ENCODE peak calls at places on chromosome 2, in four cellular contexts. V is CD8-positive, alpha-beta memory T cell; J is naive thymus-derived CD4-positive, alpha-beta T cell; W is stomach. P is an unnamed sample. For H3K4me1, the result is how much of the 10 kb centered on the place peaks cover.

GRCh38 chr2:53867773-53868172 is 8.0 kb upstream of the GPR75 start:
- DNase-seq in V (no peak), J (no peak), W (no peak), P (no peak)

GRCh38 chr2:6309415-6310185 is 556.1 kb downstream of the CMPK2 start:
- DNase-seq in V (no peak), J (no peak), W (no peak), P (no peak)

GRCh38 chr2:231648579-231649174 is 56.0 kb downstream of the TEX44 start:
- DNase-seq in V (peak), J (peak), W (peak), P (peak)

GRCh38 chr2:64524604-64525322 is 635 bp downstream of the AFTPH start:
- DNase-seq in V (no peak), J (no peak), W (peak), P (peak)

GRCh38 chr2:172429351-172429968 is 2.1 kb downstream of the ITGA6 start:
- DNase-seq in V (no peak), J (peak), W (no peak), P (no peak)

GRCh38 chr2:181114021-181114420 is 133.6 kb downstream of the UBE2E3 start:
- DNase-seq in V (no peak), J (no peak), W (no peak), P (no peak)

GRCh38 chr2:232444409-232445148 is 11.4 kb upstream of the ALPI start:
- DNase-seq in V (peak), J (peak), W (peak), P (peak)

GRCh38 chr2:109692013-109692738 is 78.0 kb downstream of the SOWAHC start:
- DNase-seq in V (no peak), J (no peak), W (no peak), P (no peak)

GRCh38 chr2:236774171-236774570 is 204.5 kb downstream of the ACKR3 start:
- DNase-seq in V (no peak), J (no peak), W (no peak), P (no peak)

GRCh38 chr2:227612546-227613271 is 1.9 kb downstream of the SCYGR3 start:
- DNase-seq in V (no peak), J (no peak), W (no peak), P (no peak)

GRCh38 chr2:148642112-148642744 is 2.3 kb upstream of the EPC2 start:
- DNase-seq in V (no peak), J (no peak), W (no peak), P (no peak)

GRCh38 chr2:210171309-210172218 is at the start of gene KANSL1L:
- DNase-seq in V (peak), J (peak), W (peak), P (peak)

GRCh38 chr2:14647714-14648113 is 15.2 kb downstream of the LRATD1 start:
- DNase-seq in V (no peak), J (no peak), W (no peak), P (no peak)

GRCh38 chr2:85892216-85892944 is 3.6 kb upstream of the ST3GAL5 start:
- DNase-seq in V (no peak), J (no peak), W (no peak), P (no peak)

GRCh38 chr2:9347411-9347853 is 75.9 kb downstream of the ITGB1BP1 start:
- DNase-seq in V (no peak), J (no peak), W (peak), P (no peak)

GRCh38 chr2:166365803-166366420 is 9.8 kb downstream of the SCN9A start:
- DNase-seq in V (no peak), J (no peak), W (no peak), P (no peak)

GRCh38 chr2:46096272-46096671 is 200.9 kb upstream of the EPAS1 start:
- DNase-seq in V (no peak), J (no peak), W (no peak), P (no peak)

GRCh38 chr2:74576151-74576755 is 21.7 kb downstream of the DOK1 start:
- DNase-seq in V (no peak), J (no peak), W (no peak), P (no peak)

GRCh38 chr2:191064590-191064989 is 50.6 kb upstream of the STAT1 start:
- DNase-seq in V (no peak), J (no peak), W (no peak), P (peak)

GRCh38 chr2:942775-943460 is 7.7 kb upstream of the SNTG2 start:
- DNase-seq in V (no peak), J (no peak), W (no peak), P (no peak)

GRCh38 chr2:32711219-32711618 is 83.4 kb downstream of the TTC27 start:
- DNase-seq in V (no peak), J (no peak), W (no peak), P (no peak)

GRCh38 chr2:238970553-238971081 is 122.7 kb downstream of the TWIST2 start:
- DNase-seq in V (peak), J (peak), W (peak), P (peak)

GRCh38 chr2:49459314-49459993 is 305.1 kb upstream of the FSHR start:
- DNase-seq in V (no peak), J (no peak), W (no peak), P (no peak)

GRCh38 chr2:177295479-177295878 is 31.0 kb upstream of the NFE2L2 start:
- DNase-seq in V (no peak), J (no peak), W (no peak), P (no peak)

DNA sequence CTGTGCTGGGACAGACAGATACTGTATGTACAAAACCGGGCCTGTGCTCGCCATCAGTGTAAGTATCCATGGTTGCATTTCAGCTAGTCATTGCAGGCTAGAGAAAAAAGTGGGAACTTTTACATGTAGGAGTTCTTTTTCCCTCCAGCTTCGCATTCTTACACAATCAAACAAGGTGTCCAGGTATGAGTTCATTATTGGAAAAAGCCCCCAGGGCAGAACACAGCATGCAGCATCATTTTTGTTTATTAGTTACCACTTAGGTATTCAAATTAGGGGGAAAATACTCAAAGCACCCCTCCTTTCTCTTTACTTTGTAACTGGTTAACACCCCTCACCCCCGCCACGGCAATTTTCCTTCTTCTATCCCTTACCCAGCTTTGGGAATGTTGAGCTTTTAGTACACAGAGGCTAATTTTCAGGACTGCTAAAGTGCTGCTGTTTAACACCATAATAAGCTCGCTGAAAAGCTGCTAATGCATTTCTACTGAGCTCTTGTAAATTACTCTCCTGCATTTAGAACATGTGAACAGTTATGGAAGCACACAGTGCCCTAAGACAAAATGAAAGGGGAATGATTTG is 13.6 kb downstream of the UPP2 start:
- DNase-seq in V (no peak), J (no peak), W (no peak), P (no peak)
- H3K4me1 ChIP-seq in V (under half), J (under half), W (under half), P (under half)

GRCh38 chr2:226030369-226031077 is 631.0 kb downstream of the NYAP2 start:
- DNase-seq in V (no peak), J (no peak), W (no peak), P (no peak)

GRCh38 chr2:226031078-226031937 is 631.8 kb downstream of the NYAP2 start:
- DNase-seq in V (no peak), J (peak), W (peak), P (no peak)

GRCh38 chr2:226031962-226032441 is 632.5 kb downstream of the NYAP2 start:
- DNase-seq in V (no peak), J (no peak), W (no peak), P (no peak)
- H3K4me3 ChIP-seq in V (no peak), J (no peak), W (no peak), P (no peak)

GRCh38 chr2:128493880-128494279 is 175.2 kb upstream of the HS6ST1 start:
- DNase-seq in V (no peak), J (no peak), W (peak), P (no peak)

GRCh38 chr2:128492966-128493811 is 174.5 kb upstream of the HS6ST1 start:
- DNase-seq in V (no peak), J (no peak), W (peak), P (no peak)

GRCh38 chr2:128494640-128495321 is 176.1 kb upstream of the HS6ST1 start:
- DNase-seq in V (no peak), J (no peak), W (peak), P (peak)

GRCh38 chr2:128495996-128496547 is 177.4 kb upstream of the HS6ST1 start:
- DNase-seq in V (no peak), J (no peak), W (peak), P (no peak)

DNA sequence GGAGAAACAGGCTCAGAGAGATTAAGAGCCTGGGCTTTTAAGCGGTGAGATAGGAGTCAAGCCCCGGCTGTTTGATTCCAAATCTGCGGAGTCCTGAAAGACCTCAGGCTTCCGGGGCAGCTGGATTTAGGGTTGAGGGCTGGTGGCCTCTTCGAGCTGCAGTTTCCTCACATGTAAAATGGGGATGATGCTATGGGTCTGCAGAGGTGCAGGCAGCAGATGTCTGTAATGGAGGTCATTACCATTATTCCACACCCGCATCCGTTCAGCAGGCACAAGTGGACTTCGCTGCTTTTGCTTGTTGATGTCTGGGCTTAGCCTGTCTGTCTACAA is 175.6 kb upstream of the HS6ST1 start:
- DNase-seq in V (no peak), J (no peak), W (no peak), P (no peak)
- H3K4me1 ChIP-seq in V (under half), J (under half), W (under half), P (under half)

GRCh38 chr2:128607981-128608506 is 289.4 kb upstream of the HS6ST1 start:
- DNase-seq in V (no peak), J (no peak), W (no peak), P (no peak)
- H3K4me3 ChIP-seq in V (no peak), J (no peak), W (no peak), P (no peak)

GRCh38 chr2:196291418-196291817 is 120.0 kb upstream of the STK17B start:
- DNase-seq in V (no peak), J (no peak), W (no peak), P (no peak)
- H3K4me1 ChIP-seq in V (under half), J (under half), W (under half), P (under half)

P was measured in CD8-positive, alpha-beta T cell.